ENCODE peak calls at places on chromosomes 11 and 22, in four cellular contexts. X is HCT116, W is fibroblast of lung, J is NT2/D1. Q is an unnamed sample.

GRCh38 chr11:116852261-116853125 is 15.1 kb upstream of the APOA1 start:
- DNase-seq in X (no peak), J (no peak), W (peak; percentile 65), Q (peak; percentile 19)

GRCh38 chr22:46230262-46230901 is 19.7 kb downstream of the CDPF1 start:
- DNase-seq in J (no peak), W (no peak), X (no peak), Q (no peak)

GRCh38 chr11:47149781-47150180 is 26.9 kb downstream of the ARFGAP2 start:
- DNase-seq in W (no peak), J (no peak), X (no peak), Q (no peak)

GRCh38 chr11:12695221-12695794 is 21.1 kb downstream of the TEAD1 start:
- DNase-seq in W (no peak), X (no peak), J (no peak), Q (no peak)

GRCh38 chr11:16093889-16094653 is 262.3 kb downstream of the SOX6 start:
- DNase-seq in J (no peak), X (no peak), W (no peak), Q (no peak)

GRCh38 chr11:102196351-102196750 is 86.1 kb downstream of the YAP1 start:
- DNase-seq in J (no peak), W (no peak), X (no peak), Q (peak; percentile 54)

GRCh38 chr11:6911946-6912345 is 8.9 kb upstream of the OR2D3 start:
- DNase-seq in W (peak; percentile 36), J (no peak), X (no peak), Q (no peak)

GRCh38 chr11:115580927-115581680 is 76.9 kb upstream of the CADM1 start:
- DNase-seq in X (no peak), W (peak; percentile 45), J (peak; percentile 16), Q (peak; percentile 15)

GRCh38 chr11:78085972-78086371 is 6.3 kb upstream of the NDUFC2 start:
- DNase-seq in X (no peak), J (no peak), W (no peak), Q (no peak)

GRCh38 chr11:35618497-35619029 is 303 bp downstream of the FJX1 start:
- DNase-seq in X (no peak), W (peak; percentile 44), J (no peak), Q (peak; percentile 84)

GRCh38 chr11:205221-206001 is 1.8 kb downstream of the BET1L start:
- DNase-seq in W (no peak), J (no peak), X (no peak), Q (no peak)

GRCh38 chr11:94771390-94771789 is 3.2 kb downstream of the AMOTL1 start:
- DNase-seq in W (no peak), X (no peak), J (no peak), Q (no peak)

GRCh38 chr11:8265681-8266241 is 2.1 kb upstream of the LMO1 start:
- DNase-seq in X (no peak), W (no peak), J (no peak), Q (no peak)

GRCh38 chr11:12285811-12286222 is 91.6 kb upstream of the PARVA start:
- DNase-seq in X (no peak), W (no peak), J (no peak), Q (no peak)

GRCh38 chr11:64934765-64935633 is 694 bp downstream of the GPHA2 start:
- DNase-seq in W (no peak), X (no peak), J (no peak), Q (no peak)

GRCh38 chr11:69142894-69143293 is 12.8 kb upstream of the SMIM38 start:
- DNase-seq in X (no peak), W (no peak), J (no peak), Q (no peak)

GRCh38 chr11:70710192-70710965 is 312.1 kb downstream of the CTTN start:
- DNase-seq in J (no peak), W (no peak), X (no peak), Q (no peak)

GRCh38 chr11:112841719-112842118 is 119.5 kb upstream of the NCAM1 start:
- DNase-seq in J (no peak), W (no peak), X (no peak), Q (no peak)

GRCh38 chr11:13053255-13053917 is 44.3 kb downstream of the RASSF10 start:
- DNase-seq in J (no peak), X (no peak), W (no peak), Q (no peak)

DNA sequence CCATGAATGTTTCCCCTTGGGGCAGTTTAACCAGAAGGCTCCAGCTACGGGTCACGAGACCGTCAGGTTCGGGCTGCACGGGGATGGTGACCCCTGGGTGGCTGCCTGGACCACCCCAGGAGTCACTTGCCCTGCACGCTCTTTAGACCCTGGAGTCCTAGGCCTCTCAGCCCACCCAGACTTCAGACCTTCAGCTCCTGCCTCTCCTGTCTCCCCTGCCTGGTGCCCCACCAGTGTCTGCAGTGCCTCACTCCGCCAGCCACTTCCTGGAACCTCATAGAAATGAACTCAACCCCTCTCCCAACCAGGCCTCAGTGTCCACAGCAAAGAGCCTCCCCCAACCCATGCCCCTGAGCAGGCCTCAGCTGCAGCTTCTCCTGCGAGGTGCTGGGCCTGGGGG is 12.5 kb upstream of the MS4A10 start:
- DNase-seq in X (no peak), J (no peak), W (no peak), Q (no peak)
- H3K9ac ChIP-seq in X (no peak overlapping the region), J (no peak overlapping the region), W (no peak overlapping the region), Q (no peak overlapping the region)

DNA sequence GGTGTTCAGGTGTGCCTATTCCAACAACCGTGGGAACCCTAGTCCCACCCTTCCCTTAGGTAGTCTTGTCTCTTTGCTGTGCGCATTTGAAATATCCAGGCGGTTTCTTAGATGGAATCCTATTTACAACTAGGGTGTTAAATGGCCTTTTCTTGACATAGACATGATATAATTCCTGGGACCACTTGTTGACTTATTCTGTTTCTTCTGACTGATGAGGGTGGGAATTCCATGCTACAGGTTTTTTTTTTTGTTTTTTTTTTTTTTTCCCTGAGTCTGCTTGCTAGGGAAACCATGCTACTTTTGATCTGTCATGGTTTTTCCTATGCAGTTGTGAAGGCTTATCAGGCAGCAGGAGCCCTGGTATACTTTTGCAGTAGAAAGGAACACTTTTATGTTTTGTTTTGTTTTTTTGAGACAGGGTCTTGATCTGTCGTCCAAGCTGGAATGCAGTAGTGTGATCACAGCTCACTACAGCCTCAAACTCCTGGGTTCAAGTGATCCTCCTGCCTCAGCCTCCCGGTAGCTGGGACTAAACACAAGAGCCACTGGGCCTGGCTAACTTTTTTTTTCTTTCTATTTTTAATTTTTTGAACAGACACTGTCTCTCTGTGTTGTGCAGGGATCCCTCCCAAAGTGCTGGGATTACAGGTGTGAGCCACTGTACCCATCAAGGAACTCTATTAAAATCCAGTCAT is 1.5 kb downstream of the STIM1 start:
- DNase-seq in W (no peak), J (no peak), X (no peak), Q (no peak)
- H3K4me1 ChIP-seq in W (peaks cover 3% of the 10 kb centered on the region), J (peaks cover 16% of the 10 kb centered on the region), X (peaks cover 40% of the 10 kb centered on the region), Q (peaks cover 58% of the 10 kb centered on the region)

GRCh38 chr22:49602481-49602880 is 225.2 kb downstream of the BRD1 start:
- DNase-seq in J (no peak), W (no peak), X (no peak), Q (no peak)

GRCh38 chr22:49600891-49601431 is 226.7 kb downstream of the BRD1 start:
- DNase-seq in W (no peak), X (no peak), J (no peak), Q (no peak)

GRCh38 chr22:49603016-49603415 is 224.7 kb downstream of the BRD1 start:
- DNase-seq in W (no peak), J (no peak), X (no peak), Q (no peak)

GRCh38 chr22:49600452-49600847 is 227.2 kb downstream of the BRD1 start:
- DNase-seq in J (no peak), X (no peak), W (no peak), Q (no peak)

DNA sequence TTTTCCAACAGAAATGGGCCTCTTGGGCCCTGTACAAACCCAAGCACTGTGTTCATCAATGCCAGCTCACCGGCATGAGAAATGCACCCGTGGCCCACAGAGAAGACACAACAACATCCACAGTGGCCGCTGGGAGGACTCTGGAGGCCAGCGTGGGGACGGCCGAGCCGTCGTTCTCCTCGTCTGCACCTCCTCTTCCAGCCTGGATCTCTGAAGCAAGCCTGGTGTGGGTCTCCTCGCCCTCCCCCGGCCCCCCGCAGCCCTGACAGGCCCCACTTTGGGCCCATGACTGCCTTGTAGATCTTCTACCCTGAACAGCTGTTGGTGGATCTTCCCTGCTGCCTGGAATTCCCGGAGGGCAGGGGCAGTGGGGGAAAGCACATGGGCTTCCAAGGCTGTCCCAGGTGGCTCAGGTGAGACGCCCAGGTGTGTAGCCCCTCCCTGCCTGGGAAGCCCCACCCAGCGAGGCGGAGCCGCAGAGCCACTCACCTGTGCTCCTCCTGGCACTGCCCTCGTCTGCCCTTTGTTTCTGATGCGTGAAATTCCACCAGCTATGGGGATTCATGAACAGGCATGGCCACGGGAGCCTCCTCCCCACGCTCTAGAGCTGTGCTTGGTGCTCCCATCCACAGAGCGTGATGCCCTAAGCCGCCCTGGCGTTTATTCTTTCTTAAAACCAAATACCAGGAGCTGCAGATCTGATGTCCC is 225.9 kb downstream of the BRD1 start:
- DNase-seq in X (no peak), J (no peak), W (no peak), Q (no peak)
- H3K9me3 ChIP-seq in X (no peaks in the 10 kb centered on the region), J (peaks cover 16% of the 10 kb centered on the region), W (no peaks in the 10 kb centered on the region), Q (peaks cover 13% of the 10 kb centered on the region)

DNA sequence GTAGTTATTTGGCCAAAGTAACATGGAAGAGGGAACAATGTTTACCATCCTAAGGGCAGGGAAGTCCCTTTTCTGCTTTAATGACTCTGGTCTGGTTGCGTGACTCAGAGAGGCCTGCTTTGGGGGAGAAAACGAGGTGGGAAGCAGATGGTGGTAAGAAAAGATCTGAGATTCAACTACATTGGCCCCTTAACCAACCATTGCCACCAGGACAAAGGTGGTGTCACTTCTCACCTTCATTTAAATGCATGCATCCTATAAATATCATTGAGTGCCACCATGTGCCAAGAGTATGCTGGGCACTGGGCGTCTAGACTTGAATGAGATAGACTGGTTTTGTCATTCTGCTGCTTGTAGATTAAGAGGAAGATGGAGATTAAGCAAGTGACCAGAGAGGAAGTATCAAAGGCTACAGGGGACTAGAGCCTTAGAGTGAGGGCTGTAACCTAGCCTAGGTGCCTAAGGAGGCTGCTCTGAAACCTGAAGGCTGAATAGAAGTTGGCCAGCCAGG is 3.6 kb upstream of the SORL1 start:
- DNase-seq in W (no peak), X (no peak), J (no peak), Q (no peak)
- H3K9ac ChIP-seq in W (no peak overlapping the region), X (no peak overlapping the region), J (no peak overlapping the region), Q (no peak overlapping the region)

GRCh38 chr11:17533782-17534415 is 10.3 kb downstream of the USH1C start:
- DNase-seq in J (no peak), W (no peak), X (no peak), Q (no peak)

GRCh38 chr11:17537261-17537660 is 7.0 kb downstream of the USH1C start:
- DNase-seq in W (no peak), X (no peak), J (no peak), Q (no peak)

GRCh38 chr11:17538054-17538453 is 6.2 kb downstream of the USH1C start:
- DNase-seq in X (no peak), J (no peak), W (no peak), Q (no peak)

GRCh38 chr11:17533341-17533740 is 10.9 kb downstream of the USH1C start:
- DNase-seq in X (no peak), W (no peak), J (no peak), Q (no peak)

DNA sequence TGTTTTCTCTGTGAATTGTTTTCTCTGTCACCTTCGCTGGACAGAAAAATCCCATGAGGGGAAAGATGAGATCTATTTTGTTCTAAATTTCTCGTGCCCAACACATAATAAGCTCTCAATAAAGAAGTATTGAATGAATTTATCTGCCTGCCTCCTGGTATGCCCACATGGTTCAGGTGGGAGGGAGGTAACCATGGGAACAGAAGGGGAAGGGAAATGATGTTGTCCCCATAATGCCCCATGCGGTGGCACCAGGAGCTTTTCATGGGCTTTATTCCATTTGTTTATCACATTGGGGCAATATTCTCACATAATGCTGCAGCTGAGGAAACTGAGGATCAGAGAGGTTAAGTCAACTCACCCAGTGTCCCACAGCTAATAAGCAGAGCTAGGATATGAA is 8.7 kb downstream of the USH1C start:
- DNase-seq in W (no peak), J (no peak), X (no peak), Q (no peak)
- H3K4me1 ChIP-seq in W (no peaks in the 10 kb centered on the region), J (peaks cover 9% of the 10 kb centered on the region), X (no peaks in the 10 kb centered on the region), Q (peaks cover 8% of the 10 kb centered on the region)